ENCODE peak calls at places on chromosomes 4 and X, in six cellular contexts. E, B, A, H, V and X are unnamed samples.

GRCh38 chrX:74922922-74923321 is 2.3 kb downstream of the NEXMIF start:
- DNase-seq in E (no peak), B (no peak), A (no peak), H (no peak), V (no peak), X (no peak)

GRCh38 chr4:157043131-157043530 is 32.8 kb upstream of the GLRB start:
- DNase-seq in E (no peak), B (peak; percentile 47), A (no peak), H (no peak), V (no peak), X (no peak)

GRCh38 chr4:98728433-98728832 is 70.0 kb upstream of the TSPAN5 start:
- DNase-seq in E (no peak), B (no peak), A (no peak), H (no peak), V (no peak), X (no peak)

GRCh38 chrX:40068048-40068447 is 29.7 kb downstream of the BCOR start:
- DNase-seq in E (no peak), B (no peak), A (no peak), H (no peak), V (no peak), X (no peak)

GRCh38 chr4:111230265-111230664 is 607.4 kb upstream of the PITX2 start:
- DNase-seq in E (no peak), B (no peak), A (no peak), H (no peak), V (no peak), X (no peak)

GRCh38 chr4:80361329-80361900 is 25.9 kb downstream of the CFAP299 start:
- DNase-seq in E (no peak), B (no peak), A (no peak), H (no peak), V (no peak), X (no peak)

GRCh38 chr4:76737180-76737579 is 160.8 kb downstream of the SOWAHB start:
- DNase-seq in E (no peak), B (no peak), A (no peak), H (no peak), V (no peak), X (no peak)

GRCh38 chrX:154827194-154827593 is 7.3 kb downstream of the SMIM9 start:
- DNase-seq in E (no peak), B (no peak), A (no peak), H (no peak), V (no peak), X (no peak)

GRCh38 chr4:185227713-185228278 is 18.4 kb downstream of the SNX25 start:
- DNase-seq in E (no peak), B (peak; percentile 36), A (no peak), H (no peak), V (no peak), X (no peak)

GRCh38 chr4:146398404-146398803 is 123.3 kb downstream of the SLC10A7 start:
- DNase-seq in E (no peak), B (no peak), A (no peak), H (no peak), V (no peak), X (no peak)

GRCh38 chr4:38857354-38858096 is 908 bp upstream of the TLR6 start:
- DNase-seq in E (peak; percentile 52), B (no peak), A (peak; percentile 73), H (peak; percentile 81), V (no peak), X (peak; percentile 13)

GRCh38 chr4:141126769-141127168 is 6.5 kb downstream of the RNF150 start:
- DNase-seq in E (no peak), B (no peak), A (no peak), H (no peak), V (no peak), X (no peak)

GRCh38 chr4:88318751-88319350 is 34.5 kb upstream of the PPM1K start:
- DNase-seq in E (no peak), B (peak; percentile 1), A (no peak), H (no peak), V (no peak), X (no peak)

DNA sequence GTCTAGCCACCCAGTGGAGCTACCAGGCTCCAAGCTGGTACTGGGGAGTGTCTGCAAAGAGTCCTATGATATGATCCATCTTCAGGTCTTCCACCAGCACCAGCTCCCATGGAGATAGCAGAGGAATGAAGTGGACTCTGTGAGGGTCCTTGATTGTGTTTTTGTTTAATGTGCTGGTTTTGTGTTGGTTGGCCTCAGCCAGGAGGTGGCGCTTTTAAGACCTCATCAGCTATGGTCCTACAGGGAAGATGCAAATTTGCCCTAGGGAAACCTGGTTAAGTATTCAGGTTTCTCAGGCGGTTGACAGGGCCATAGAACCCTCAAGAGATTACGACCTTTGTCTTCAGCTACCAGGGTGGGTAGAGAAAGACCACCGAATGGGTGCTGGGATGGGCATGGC is 1141.1 kb downstream of the STIM2 start:
- DNase-seq in E (no peak), B (no peak), A (no peak), H (no peak), V (no peak), X (no peak)
- TF ChIP-seq CTCF in E (no peak), B (no peak), A (no peak), H (no peak), V (no peak), X (no peak)

DNA sequence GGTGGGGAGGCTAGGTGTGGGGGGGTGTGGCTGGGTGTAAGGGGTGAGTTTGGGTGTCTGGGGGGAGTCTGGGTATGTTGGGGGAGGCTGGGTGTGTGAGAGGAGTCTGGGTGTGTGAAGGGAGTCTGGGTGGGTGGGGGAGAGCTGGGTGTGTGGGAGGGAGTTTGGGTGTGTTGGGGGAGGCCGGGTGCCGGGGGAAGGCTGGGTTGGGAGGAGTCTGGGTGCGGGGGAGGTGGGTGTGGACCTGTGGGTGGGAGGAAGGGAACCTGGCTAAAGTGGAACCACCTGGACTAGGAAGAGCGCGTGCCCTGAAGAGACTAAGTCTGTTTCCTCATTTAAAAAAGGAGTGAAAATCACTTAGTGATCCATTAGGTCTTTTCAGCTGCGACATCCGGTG is 18.3 kb downstream of the SPON2 start:
- DNase-seq in E (no peak), B (no peak), A (no peak), H (no peak), V (no peak), X (no peak)
- H3K4me3 ChIP-seq in E (no peak overlapping the region), B (no peak overlapping the region), A (peak overlapping the region; percentile 11), H (no peak overlapping the region), V (no peak overlapping the region), X (no peak overlapping the region)

GRCh38 chr4:118807659-118808058 is 28.3 kb downstream of the SEC24D start:
- DNase-seq in E (no peak), B (no peak), A (no peak), H (no peak), V (no peak), X (no peak)
- H3K36me3 ChIP-seq in E (peaks cover 86% of the 10 kb centered on the region), B (peaks cover 59% of the 10 kb centered on the region), A (no peaks in the 10 kb centered on the region), H (peaks cover 72% of the 10 kb centered on the region), V (peaks cover 93% of the 10 kb centered on the region), X (peaks cover 48% of the 10 kb centered on the region)

GRCh38 chr4:40305329-40306193 is 29.6 kb upstream of the CHRNA9 start:
- DNase-seq in E (no peak), B (no peak), A (no peak), H (peak; percentile 81), V (no peak), X (no peak)
- TF ChIP-seq CTCF in E (no peak), B (no peak), A (no peak), H (no peak), V (no peak), X (no peak)

DNA sequence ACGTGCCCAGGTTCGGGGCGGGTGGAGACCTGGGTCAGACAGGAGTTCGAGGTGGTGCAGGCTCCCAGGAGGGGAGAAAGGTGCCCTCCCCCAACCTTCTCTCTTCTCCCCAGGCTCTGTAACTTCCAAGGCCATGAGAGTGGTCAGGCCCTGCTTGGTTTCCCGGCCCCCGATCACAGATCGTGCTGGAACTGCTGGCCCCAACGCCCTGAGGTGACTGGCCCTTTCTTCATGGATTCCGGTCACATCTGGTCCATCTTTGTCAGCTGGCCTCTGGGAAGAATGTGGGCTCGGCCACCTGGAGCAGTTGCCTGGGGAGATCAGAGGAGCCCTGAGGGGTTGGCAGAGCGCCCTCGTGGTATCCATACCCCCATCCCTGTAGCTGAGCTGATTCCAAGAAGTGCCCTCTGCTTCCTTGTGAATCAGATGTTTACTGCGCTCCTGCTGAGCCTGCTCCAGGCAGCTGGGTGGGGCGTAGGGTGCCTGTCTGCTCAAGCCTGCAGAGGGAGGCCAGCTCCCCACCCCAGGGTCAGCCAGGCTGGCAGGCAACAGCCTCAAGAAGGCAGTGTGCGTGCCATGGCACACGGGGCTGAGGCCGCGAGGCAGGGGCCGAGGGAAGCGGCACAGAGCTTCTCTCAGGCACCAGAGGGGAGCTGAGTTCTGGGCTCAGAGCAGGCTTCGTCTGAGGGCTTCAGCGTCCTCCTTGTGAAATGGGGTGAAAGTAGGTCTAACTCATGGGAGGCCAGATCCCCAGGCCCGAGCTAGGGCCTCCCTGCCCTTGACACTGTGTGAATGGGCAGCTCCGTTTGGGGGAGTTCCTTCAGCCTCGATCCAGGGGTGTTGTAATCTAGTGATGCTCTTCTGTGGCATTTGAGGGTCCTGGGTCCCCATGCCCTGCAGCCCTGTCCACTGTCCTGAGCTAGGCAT is 3.6 kb downstream of the SH3BP2 start:
- DNase-seq in E (peak; percentile 57), B (no peak), A (peak; percentile 67), H (peak; percentile 83), V (peak; percentile 91), X (peak; percentile 84)
- H3K4me3 ChIP-seq in E (no peak overlapping the region), B (no peak overlapping the region), A (no peak overlapping the region), H (no peak overlapping the region), V (no peak overlapping the region), X (no peak overlapping the region)

GRCh38 chr4:1204828-1205591 is 32.6 kb upstream of the SPON2 start:
- DNase-seq in E (peak; percentile 56), B (peak; percentile 43), A (peak; percentile 35), H (peak; percentile 88), V (no peak), X (peak; percentile 0)
- H3K36me3 ChIP-seq in E (no peaks in the 10 kb centered on the region), B (no peaks in the 10 kb centered on the region), A (no peaks in the 10 kb centered on the region), H (no peaks in the 10 kb centered on the region), V (no peaks in the 10 kb centered on the region), X (no peaks in the 10 kb centered on the region)

DNA sequence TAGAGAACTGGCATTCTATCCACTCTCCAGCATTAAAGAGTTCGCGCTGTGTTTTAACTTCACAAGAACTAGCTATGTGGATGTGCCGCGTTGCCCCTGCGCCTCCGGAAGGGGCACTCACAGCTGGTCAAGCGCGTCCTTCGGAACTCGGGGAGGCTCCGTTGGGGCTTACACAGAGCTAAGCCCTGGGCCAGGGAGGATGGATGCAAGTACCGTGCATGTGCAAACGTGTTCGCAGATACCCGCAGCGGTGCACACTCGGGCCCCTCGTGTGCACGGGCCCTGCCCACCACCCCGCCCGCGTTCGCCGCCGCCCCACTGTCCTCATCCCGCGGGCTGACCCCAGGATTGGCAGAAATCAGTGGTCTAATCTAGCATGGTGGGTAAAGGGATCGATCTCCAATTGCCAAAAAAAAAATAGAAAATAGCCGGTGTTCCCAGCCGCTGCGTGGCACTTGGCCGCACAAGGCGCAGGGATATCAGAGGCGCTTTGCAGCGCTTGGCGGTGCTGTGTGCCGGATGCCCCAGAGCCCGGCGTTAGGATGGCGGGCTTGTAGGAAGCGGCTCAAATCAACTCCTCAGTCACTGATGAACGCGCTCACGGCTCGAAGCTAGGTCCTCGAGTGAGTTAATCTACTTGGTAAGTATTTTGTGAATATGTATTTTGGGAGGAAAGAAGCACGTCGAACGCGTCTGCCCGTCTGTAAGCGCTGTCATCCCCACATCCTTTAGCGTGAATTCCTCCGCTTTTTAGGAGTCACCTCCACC is 988 bp upstream of the PCDH10 start:
- DNase-seq in E (peak; percentile 42), B (peak; percentile 59), A (no peak), H (no peak), V (no peak), X (peak; percentile 17)
- TF ChIP-seq CTCF in E (no peak), B (no peak), A (no peak), H (no peak), V (no peak), X (no peak)

GRCh38 chr4:101025755-101026154 is 321.6 kb downstream of the PPP3CA start:
- DNase-seq in E (no peak), B (no peak), A (no peak), H (no peak), V (no peak), X (no peak)
- H3K4me3 ChIP-seq in E (no peak overlapping the region), B (no peak overlapping the region), A (no peak overlapping the region), H (no peak overlapping the region), V (no peak overlapping the region), X (no peak overlapping the region)

GRCh38 chrX:65517923-65518322 is 16.7 kb downstream of the LAS1L start:
- DNase-seq in E (no peak), B (no peak), A (no peak), H (no peak), V (no peak), X (no peak)
- H3K36me3 ChIP-seq in E (peaks cover 33% of the 10 kb centered on the region), B (peaks cover 32% of the 10 kb centered on the region), A (no peaks in the 10 kb centered on the region), H (peaks cover 25% of the 10 kb centered on the region), V (peaks cover 22% of the 10 kb centered on the region), X (no peaks in the 10 kb centered on the region)